ENCODE peak calls at places on chromosomes 16 and 17, in ten cellular contexts. S is GM04504; A is germinal center; T is T1000; Z is AG04449; L is HFFc6; Q is lower leg skin; J is activated CD4-positive, alpha-beta T cell treated with anti-CD3 and anti-CD28 coated beads for 24 hours; X is left cardiac atrium; W is stimulated activated CD4-positive, alpha-beta T cell treated with anti-CD3 and anti-CD28 coated beads, Interleukin-2, amount 100 ng/mL, for 24 hours. U is an unnamed sample.

GRCh38 chr17:16027708-16028584 is 28.3 kb downstream of the TTC19 start:
- DNase-seq in J (peak; percentile 46), S (peak; percentile 80), X (no peak), W (peak; percentile 65), Q (no peak), T (peak; percentile 34), A (no peak), L (peak; percentile 94), Z (peak; percentile 76), U (peak; percentile 85)

GRCh38 chr17:3683054-3683511 is 12.9 kb downstream of the P2RX5 start:
- DNase-seq in L (no peak), T (no peak), W (peak; percentile 67), J (peak; percentile 44), Q (no peak), S (no peak), A (peak; percentile 75), X (no peak), Z (no peak), U (no peak)

GRCh38 chr16:50534958-50535357 is 13.2 kb upstream of the NKD1 start:
- DNase-seq in L (no peak), A (no peak), T (no peak), J (no peak), S (no peak), Q (no peak), Z (no peak), X (no peak), W (no peak), U (no peak)

GRCh38 chr17:76353004-76353598 is 615 bp downstream of the PRPSAP1 start:
- DNase-seq in W (peak; percentile 30), X (peak; percentile 35), Z (no peak), J (no peak), A (no peak), Q (no peak), L (no peak), T (no peak), S (no peak), U (no peak)

GRCh38 chr16:72658888-72659717 is 388.8 kb downstream of the ZFHX3 start:
- DNase-seq in A (no peak), Q (no peak), X (no peak), J (no peak), T (no peak), Z (no peak), L (peak; percentile 12), W (no peak), S (no peak), U (no peak)

GRCh38 chr16:85117418-85117817 is 5.1 kb upstream of the CIBAR2 start:
- DNase-seq in X (no peak), Z (no peak), T (no peak), S (no peak), L (no peak), W (no peak), A (no peak), Q (no peak), J (no peak), U (no peak)

GRCh38 chr17:40541060-40541872 is 24.0 kb downstream of the CCR7 start:
- DNase-seq in W (peak; percentile 79), S (no peak), L (no peak), Z (no peak), Q (peak; percentile 83), X (peak; percentile 28), A (no peak), J (no peak), T (no peak), U (no peak)

GRCh38 chr17:80704381-80704819 is 159.8 kb downstream of the RPTOR start:
- DNase-seq in Q (no peak), L (peak; percentile 20), X (no peak), S (no peak), Z (no peak), W (no peak), J (no peak), A (no peak), T (no peak), U (no peak)

GRCh38 chr16:86257546-86257945 is 252.8 kb upstream of the FOXF1 start:
- DNase-seq in X (no peak), Q (peak; percentile 13), S (no peak), J (no peak), Z (no peak), A (no peak), W (no peak), T (no peak), L (no peak), U (no peak)

GRCh38 chr16:68744744-68745280 is 7.7 kb downstream of the CDH1 start:
- DNase-seq in T (no peak), L (peak; percentile 18), Q (no peak), S (no peak), J (no peak), W (no peak), A (no peak), Z (peak; percentile 10), X (no peak), U (no peak)

GRCh38 chr16:19005561-19006445 is 22.1 kb downstream of the TMC7 start:
- DNase-seq in T (peak; percentile 7), X (peak; percentile 55), Q (peak; percentile 90), A (no peak), J (no peak), W (no peak), Z (no peak), S (no peak), L (no peak), U (no peak)

GRCh38 chr16:73228649-73229048 is 180.7 kb upstream of the ZFHX3 start:
- DNase-seq in X (peak; percentile 26), J (no peak), A (no peak), L (peak; percentile 83), S (peak; percentile 16), W (no peak), Q (no peak), Z (peak; percentile 19), T (no peak), U (peak; percentile 48)

GRCh38 chr17:75822800-75823166 is 21.4 kb downstream of the UNC13D start:
- DNase-seq in L (no peak), J (no peak), S (no peak), X (no peak), Q (no peak), Z (no peak), T (no peak), A (no peak), W (no peak), U (no peak)

GRCh38 chr17:6303664-6304063 is 131.3 kb downstream of the AIPL1 start:
- DNase-seq in J (no peak), Z (no peak), A (no peak), W (peak; percentile 22), T (no peak), X (peak; percentile 31), L (no peak), Q (no peak), S (peak; percentile 1), U (no peak)

GRCh38 chr17:50884354-50885311 is 18.5 kb upstream of the TOB1 start:
- DNase-seq in W (no peak), A (no peak), J (no peak), Z (no peak), T (no peak), S (no peak), L (no peak), Q (no peak), X (no peak), U (no peak)

GRCh38 chr16:84694980-84695379 is 4.8 kb upstream of the USP10 start:
- DNase-seq in S (no peak), L (no peak), J (no peak), T (no peak), W (no peak), A (no peak), Z (no peak), Q (no peak), X (no peak), U (no peak)

GRCh38 chr16:14020141-14020540 is 51.0 kb upstream of the MRTFB start:
- DNase-seq in T (no peak), X (no peak), J (no peak), Z (no peak), L (no peak), W (no peak), S (no peak), Q (peak; percentile 17), A (no peak), U (no peak)

GRCh38 chr17:74212913-74213791 is at the start of gene TTYH2:
- DNase-seq in W (peak; percentile 73), S (peak; percentile 65), J (peak; percentile 54), A (peak; percentile 81), L (peak; percentile 86), X (peak; percentile 90), Q (peak; percentile 97), Z (peak; percentile 17), T (peak; percentile 83), U (no peak)

U was measured in HS-27A.